ENCODE peak calls at places on chromosomes 2 and 18, in seven cellular contexts. One of them, this sample, is unnamed.
A peak's percentile ranks its signal among the peaks of the same experiment; 100 is the strongest.

GRCh38 chr2:120941571-120941970 is 205.9 kb downstream of the GLI2 start:
- DNase-seq in H9: no peak
- DNase-seq in neuronal stem cell: no peak
- DNase-seq in H1: no peak
- DNase-seq in mesendoderm: no peak
- DNase-seq in IMR-90: no peak
- DNase-seq in trophoblast cell: no peak
- DNase-seq in this sample: no peak

GRCh38 chr18:49123431-49123830 is 172.7 kb upstream of the SMAD7 start:
- DNase-seq in H9: no peak
- DNase-seq in neuronal stem cell: no peak
- DNase-seq in H1: no peak
- DNase-seq in mesendoderm: no peak
- DNase-seq in IMR-90: peak; percentile 2
- DNase-seq in trophoblast cell: no peak
- DNase-seq in this sample: no peak

GRCh38 chr2:171762879-171763573 is 75.8 kb downstream of the DYNC1I2 start:
- DNase-seq in H9: no peak
- DNase-seq in neuronal stem cell: no peak
- DNase-seq in H1: no peak
- DNase-seq in mesendoderm: no peak
- DNase-seq in IMR-90: peak; percentile 49
- DNase-seq in trophoblast cell: no peak
- DNase-seq in this sample: peak; percentile 69

GRCh38 chr2:127085260-127085666 is 21.7 kb downstream of the BIN1 start:
- DNase-seq in H9: no peak
- DNase-seq in neuronal stem cell: no peak
- DNase-seq in H1: no peak
- DNase-seq in mesendoderm: peak; percentile 90
- DNase-seq in IMR-90: peak; percentile 23
- DNase-seq in trophoblast cell: peak; percentile 76
- DNase-seq in this sample: peak; percentile 42

GRCh38 chr2:222864296-222864695 is 3.5 kb downstream of the ACSL3 start:
- DNase-seq in H9: peak; percentile 74
- DNase-seq in neuronal stem cell: peak; percentile 17
- DNase-seq in H1: no peak
- DNase-seq in mesendoderm: peak; percentile 92
- DNase-seq in IMR-90: peak; percentile 84
- DNase-seq in trophoblast cell: no peak
- DNase-seq in this sample: peak; percentile 83

GRCh38 chr2:226726546-226726945 is 73.1 kb downstream of the IRS1 start:
- DNase-seq in H9: no peak
- DNase-seq in neuronal stem cell: no peak
- DNase-seq in H1: no peak
- DNase-seq in mesendoderm: no peak
- DNase-seq in IMR-90: peak; percentile 63
- DNase-seq in trophoblast cell: no peak
- DNase-seq in this sample: no peak

GRCh38 chr2:119704670-119705120 is 25.7 kb downstream of the TMEM177 start:
- DNase-seq in H9: no peak
- DNase-seq in neuronal stem cell: no peak
- DNase-seq in H1: no peak
- DNase-seq in mesendoderm: no peak
- DNase-seq in IMR-90: peak; percentile 25
- DNase-seq in trophoblast cell: no peak
- DNase-seq in this sample: no peak

GRCh38 chr2:199704358-199705238 is 146.4 kb downstream of the FTCDNL1 start:
- DNase-seq in H9: peak; percentile 45
- DNase-seq in neuronal stem cell: peak; percentile 6
- DNase-seq in H1: peak; percentile 59
- DNase-seq in mesendoderm: peak; percentile 57
- DNase-seq in IMR-90: peak; percentile 24
- DNase-seq in trophoblast cell: no peak
- DNase-seq in this sample: peak; percentile 51

GRCh38 chr2:20533993-20534591 is 87.2 kb downstream of the RHOB start:
- DNase-seq in H9: no peak
- DNase-seq in neuronal stem cell: no peak
- DNase-seq in H1: no peak
- DNase-seq in mesendoderm: no peak
- DNase-seq in IMR-90: no peak
- DNase-seq in trophoblast cell: no peak
- DNase-seq in this sample: no peak

GRCh38 chr2:167914969-167915368 is 332.4 kb downstream of the STK39 start:
- DNase-seq in H9: no peak
- DNase-seq in neuronal stem cell: no peak
- DNase-seq in H1: no peak
- DNase-seq in mesendoderm: no peak
- DNase-seq in IMR-90: no peak
- DNase-seq in trophoblast cell: no peak
- DNase-seq in this sample: no peak
- H3K27ac ChIP-seq in H9: no peak overlapping the region
- H3K27ac ChIP-seq in neuronal stem cell: no peak overlapping the region
- H3K27ac ChIP-seq in H1: no peak overlapping the region
- H3K27ac ChIP-seq in mesendoderm: no peak overlapping the region
- H3K27ac ChIP-seq in IMR-90: no peak overlapping the region
- H3K27ac ChIP-seq in trophoblast cell: no peak overlapping the region
- H3K27ac ChIP-seq in this sample: no peak overlapping the region

GRCh38 chr18:63025251-63025710 is 294.3 kb downstream of the BCL2 start:
- DNase-seq in H9: peak; percentile 60
- DNase-seq in neuronal stem cell: peak; percentile 21
- DNase-seq in H1: no peak
- DNase-seq in mesendoderm: peak; percentile 64
- DNase-seq in IMR-90: no peak
- DNase-seq in trophoblast cell: no peak
- DNase-seq in this sample: no peak
- H3K23ac ChIP-seq in H9: no peak overlapping the region
- H3K23ac ChIP-seq in neuronal stem cell: no peak overlapping the region
- H3K23ac ChIP-seq in H1: no peak overlapping the region
- H3K23ac ChIP-seq in mesendoderm: no peak overlapping the region
- H3K23ac ChIP-seq in IMR-90: no peak overlapping the region
- H3K23ac ChIP-seq in trophoblast cell: no peak overlapping the region
- H3K23ac ChIP-seq in this sample: no peak overlapping the region

GRCh38 chr18:13878858-13879257 is 36.5 kb downstream of the MC2R start:
- DNase-seq in H9: no peak
- DNase-seq in neuronal stem cell: no peak
- DNase-seq in H1: no peak
- DNase-seq in mesendoderm: peak; percentile 88
- DNase-seq in IMR-90: no peak
- DNase-seq in trophoblast cell: no peak
- DNase-seq in this sample: no peak
- H3K4me1 ChIP-seq in H9: no peaks in the 10 kb centered on the region
- H3K4me1 ChIP-seq in neuronal stem cell: no peaks in the 10 kb centered on the region
- H3K4me1 ChIP-seq in H1: no peaks in the 10 kb centered on the region
- H3K4me1 ChIP-seq in mesendoderm: no peaks in the 10 kb centered on the region
- H3K4me1 ChIP-seq in IMR-90: no peaks in the 10 kb centered on the region
- H3K4me1 ChIP-seq in trophoblast cell: no peaks in the 10 kb centered on the region
- H3K4me1 ChIP-seq in this sample: no peaks in the 10 kb centered on the region

GRCh38 chr2:144403940-144404339 is 116.0 kb downstream of the ZEB2 start:
- DNase-seq in H9: no peak
- DNase-seq in neuronal stem cell: no peak
- DNase-seq in H1: no peak
- DNase-seq in mesendoderm: no peak
- DNase-seq in IMR-90: no peak
- DNase-seq in trophoblast cell: peak; percentile 77
- DNase-seq in this sample: peak; percentile 46
- H3K27ac ChIP-seq in H9: no peak overlapping the region
- H3K27ac ChIP-seq in neuronal stem cell: peak overlapping the region; percentile 36
- H3K27ac ChIP-seq in H1: no peak overlapping the region
- H3K27ac ChIP-seq in mesendoderm: no peak overlapping the region
- H3K27ac ChIP-seq in IMR-90: no peak overlapping the region
- H3K27ac ChIP-seq in trophoblast cell: peak overlapping the region; percentile 55
- H3K27ac ChIP-seq in this sample: peak overlapping the region; percentile 88

GRCh38 chr18:53442415-53442783 is 782.1 kb downstream of the MBD2 start:
- DNase-seq in H9: no peak
- DNase-seq in neuronal stem cell: no peak
- DNase-seq in H1: no peak
- DNase-seq in mesendoderm: no peak
- DNase-seq in IMR-90: no peak
- DNase-seq in trophoblast cell: no peak
- DNase-seq in this sample: no peak
- H3K23ac ChIP-seq in H9: no peak overlapping the region
- H3K23ac ChIP-seq in neuronal stem cell: no peak overlapping the region
- H3K23ac ChIP-seq in H1: no peak overlapping the region
- H3K23ac ChIP-seq in mesendoderm: no peak overlapping the region
- H3K23ac ChIP-seq in IMR-90: no peak overlapping the region
- H3K23ac ChIP-seq in trophoblast cell: no peak overlapping the region
- H3K23ac ChIP-seq in this sample: no peak overlapping the region